ENCODE peak calls at places on chromosomes 11 and 22, in eight cellular contexts. F, D, M, S, V, R, P and X are unnamed samples.

GRCh38 chr22:30785527-30785926 is 90.9 kb downstream of the OSBP2 start:
- DNase-seq in D (no peak), F (no peak), P (no peak), V (no peak), R (no peak), M (no peak), S (no peak), X (no peak)

GRCh38 chr11:61082931-61083531 is 19.3 kb upstream of the CD5 start:
- DNase-seq in S (no peak), R (no peak), M (no peak), P (no peak), F (no peak), D (no peak), V (no peak), X (no peak)

GRCh38 chr11:96143016-96143670 is 199.9 kb downstream of the MAML2 start:
- DNase-seq in D (no peak), F (peak; percentile 78), S (no peak), V (no peak), M (no peak), P (no peak), R (no peak), X (no peak)

GRCh38 chr11:57982763-57983162 is 40.9 kb upstream of the OR9Q1 start:
- DNase-seq in S (no peak), P (no peak), R (peak; percentile 21), F (no peak), V (no peak), M (no peak), D (no peak), X (no peak)

GRCh38 chr22:44404341-44405020 is 91.7 kb upstream of the SHISAL1 start:
- DNase-seq in F (no peak), M (no peak), S (no peak), D (no peak), V (peak; percentile 27), R (no peak), P (no peak), X (no peak)

GRCh38 chr11:65778431-65778900 is 2.3 kb downstream of the AP5B1 start:
- DNase-seq in P (no peak), R (no peak), D (no peak), M (no peak), S (no peak), V (no peak), F (no peak), X (no peak)

GRCh38 chr11:42802211-42802918 is 509.4 kb upstream of the API5 start:
- DNase-seq in V (no peak), S (no peak), M (peak; percentile 16), D (no peak), P (no peak), F (no peak), R (no peak), X (no peak)

GRCh38 chr11:103529217-103529684 is 420.0 kb downstream of the DYNC2H1 start:
- DNase-seq in S (peak; percentile 35), V (no peak), M (no peak), D (no peak), F (peak; percentile 43), P (no peak), R (no peak), X (no peak)

GRCh38 chr11:49995559-49995958 is 13.2 kb upstream of the OR4C12 start:
- DNase-seq in R (peak; percentile 76), F (peak; percentile 49), V (peak; percentile 1), D (peak; percentile 13), S (peak; percentile 74), M (peak; percentile 4), P (no peak), X (no peak)

GRCh38 chr11:12187399-12187798 is 77.0 kb downstream of the MICAL2 start:
- DNase-seq in D (no peak), F (peak; percentile 49), S (no peak), R (no peak), P (no peak), M (no peak), V (no peak), X (no peak)

GRCh38 chr11:12793506-12793905 is 119.3 kb downstream of the TEAD1 start:
- DNase-seq in M (no peak), S (no peak), P (no peak), F (no peak), R (no peak), V (no peak), D (no peak), X (no peak)

GRCh38 chr22:45251828-45252227 is 11.1 kb upstream of the KIAA0930 start:
- DNase-seq in V (no peak), P (no peak), M (no peak), F (no peak), D (no peak), R (no peak), S (no peak), X (no peak)

GRCh38 chr11:72625746-72626636 is 48.2 kb downstream of the PDE2A start:
- DNase-seq in D (peak; percentile 63), P (peak; percentile 18), R (no peak), F (peak; percentile 66), V (peak; percentile 85), M (peak; percentile 65), S (no peak), X (no peak)